ENCODE peak calls at places on chromosomes 4 and X, in ten cellular contexts. F is ovary, Q is heart left ventricle, A is HCT116, B is uterus, X is spleen, S is A549, H is prostate gland, O is tibial nerve, N is endothelial cell of umbilical vein. I is an unnamed sample.

GRCh38 chr4:17580969-17581368 is 4.0 kb downstream of the LAP3 start:
- DNase-seq in F (no peak), Q (no peak), A (no peak), B (no peak), X (no peak), S (no peak), H (no peak), O (no peak), N (peak), I (no peak)

GRCh38 chr4:179597301-179597700 is 2155.1 kb upstream of the AGA start:
- DNase-seq in F (no peak), Q (no peak), A (no peak), B (no peak), X (no peak), S (no peak), H (no peak), O (no peak), N (no peak), I (no peak)

GRCh38 chrX:140050906-140051305 is 85.6 kb upstream of the CXorf66 start:
- DNase-seq in F (no peak), Q (no peak), A (no peak), B (no peak), X (no peak), S (peak), H (no peak), O (no peak), N (no peak), I (no peak)

GRCh38 chr4:14111730-14112171 is 484.2 kb upstream of the BOD1L1 start:
- DNase-seq in F (no peak), Q (no peak), A (no peak), B (no peak), X (no peak), S (peak), H (peak), O (no peak), N (no peak), I (no peak)

GRCh38 chrX:93673056-93673868 is at the start of gene NAP1L3:
- DNase-seq in F (peak), Q (peak), A (no peak), B (peak), X (peak), S (peak), H (peak), O (peak), N (peak), I (peak)

GRCh38 chrX:15471016-15471415 is 22.1 kb downstream of the PIR start:
- DNase-seq in F (peak), Q (peak), A (peak), B (peak), X (no peak), S (peak), H (peak), O (peak), N (peak), I (no peak)

GRCh38 chr4:120557372-120557771 is 365.2 kb downstream of the PRDM5 start:
- DNase-seq in F (no peak), Q (no peak), A (peak), B (no peak), X (no peak), S (no peak), H (no peak), O (no peak), N (no peak), I (no peak)

GRCh38 chrX:66676990-66677389 is 38.1 kb upstream of the EDA2R start:
- DNase-seq in F (no peak), Q (no peak), A (no peak), B (no peak), X (no peak), S (no peak), H (no peak), O (no peak), N (peak), I (no peak)

GRCh38 chr4:47468686-47469365 is 5.3 kb upstream of the COMMD8 start:
- DNase-seq in F (no peak), Q (no peak), A (no peak), B (no peak), X (no peak), S (no peak), H (no peak), O (no peak), N (no peak), I (no peak)

GRCh38 chr4:76663794-76664193 is 228.8 kb downstream of the SHROOM3 start:
- DNase-seq in F (no peak), Q (no peak), A (no peak), B (no peak), X (no peak), S (no peak), H (no peak), O (no peak), N (no peak), I (no peak)

GRCh38 chr4:76670631-76671030 is 227.3 kb downstream of the SOWAHB start:
- DNase-seq in F (no peak), Q (no peak), A (no peak), B (no peak), X (no peak), S (no peak), H (no peak), O (no peak), N (no peak), I (no peak)

GRCh38 chr4:76666940-76667532 is 230.9 kb downstream of the SOWAHB start:
- DNase-seq in F (no peak), Q (no peak), A (no peak), B (no peak), X (no peak), S (no peak), H (no peak), O (no peak), N (no peak), I (no peak)

GRCh38 chr4:76665721-76666120 is 230.7 kb downstream of the SHROOM3 start:
- DNase-seq in F (no peak), Q (no peak), A (no peak), B (no peak), X (no peak), S (no peak), H (no peak), O (no peak), N (no peak), I (no peak)

GRCh38 chr4:76665139-76665538 is 230.1 kb downstream of the SHROOM3 start:
- DNase-seq in F (no peak), Q (no peak), A (peak), B (no peak), X (no peak), S (peak), H (peak), O (no peak), N (no peak), I (no peak)
- TF ChIP-seq POLR2A in F (no peak), Q (no peak), A (no peak), B (no peak), X (no peak), S (no peak), H (no peak), O (no peak), N (no peak), I (no peak)

GRCh38 chrX:23626651-23627050 is 40.6 kb upstream of the PRDX4 start:
- DNase-seq in F (no peak), Q (no peak), A (no peak), B (no peak), X (no peak), S (no peak), H (no peak), O (no peak), N (no peak), I (no peak)
- TF ChIP-seq POLR2A in F (no peak), Q (no peak), A (no peak), B (no peak), X (no peak), S (no peak), H (no peak), O (no peak), N (no peak), I (no peak)

GRCh38 chr4:184472540-184473264 is 1.6 kb downstream of the IRF2 start:
- DNase-seq in F (peak), Q (peak), A (no peak), B (peak), X (peak), S (peak), H (peak), O (peak), N (peak), I (peak)
- TF ChIP-seq POLR2A in F (no peak), Q (peak), A (no peak), B (peak), X (peak), S (peak), H (peak), O (peak), N (peak), I (peak)

GRCh38 chr4:521636-522330 is 22.8 kb downstream of the PIGG start:
- DNase-seq in F (no peak), Q (no peak), A (no peak), B (no peak), X (peak), S (no peak), H (no peak), O (no peak), N (no peak), I (no peak)

GRCh38 chr4:518569-519083 is 19.6 kb downstream of the PIGG start:
- DNase-seq in F (no peak), Q (no peak), A (no peak), B (no peak), X (peak), S (no peak), H (no peak), O (no peak), N (no peak), I (no peak)

GRCh38 chr4:519203-519651 is 20.2 kb downstream of the PIGG start:
- DNase-seq in F (no peak), Q (no peak), A (no peak), B (no peak), X (peak), S (no peak), H (no peak), O (no peak), N (no peak), I (no peak)

GRCh38 chr4:517806-518070 is 18.7 kb downstream of the PIGG start:
- DNase-seq in F (no peak), Q (no peak), A (no peak), B (no peak), X (no peak), S (no peak), H (no peak), O (no peak), N (no peak), I (no peak)

GRCh38 chr4:519885-520595 is 21.0 kb downstream of the PIGG start:
- DNase-seq in F (no peak), Q (no peak), A (no peak), B (no peak), X (peak), S (no peak), H (no peak), O (no peak), N (no peak), I (no peak)
- TF ChIP-seq POLR2A in F (no peak), Q (no peak), A (no peak), B (no peak), X (no peak), S (no peak), H (no peak), O (no peak), N (no peak), I (no peak)

GRCh38 chr4:83455300-83456183 is at the start of the genes HELQ and MRPS18C:
- DNase-seq in F (peak), Q (peak), A (peak), B (peak), X (peak), S (peak), H (peak), O (peak), N (peak), I (peak)
- TF ChIP-seq POLR2A in F (peak), Q (no peak), A (peak), B (peak), X (peak), S (peak), H (peak), O (peak), N (peak), I (peak)

DNA sequence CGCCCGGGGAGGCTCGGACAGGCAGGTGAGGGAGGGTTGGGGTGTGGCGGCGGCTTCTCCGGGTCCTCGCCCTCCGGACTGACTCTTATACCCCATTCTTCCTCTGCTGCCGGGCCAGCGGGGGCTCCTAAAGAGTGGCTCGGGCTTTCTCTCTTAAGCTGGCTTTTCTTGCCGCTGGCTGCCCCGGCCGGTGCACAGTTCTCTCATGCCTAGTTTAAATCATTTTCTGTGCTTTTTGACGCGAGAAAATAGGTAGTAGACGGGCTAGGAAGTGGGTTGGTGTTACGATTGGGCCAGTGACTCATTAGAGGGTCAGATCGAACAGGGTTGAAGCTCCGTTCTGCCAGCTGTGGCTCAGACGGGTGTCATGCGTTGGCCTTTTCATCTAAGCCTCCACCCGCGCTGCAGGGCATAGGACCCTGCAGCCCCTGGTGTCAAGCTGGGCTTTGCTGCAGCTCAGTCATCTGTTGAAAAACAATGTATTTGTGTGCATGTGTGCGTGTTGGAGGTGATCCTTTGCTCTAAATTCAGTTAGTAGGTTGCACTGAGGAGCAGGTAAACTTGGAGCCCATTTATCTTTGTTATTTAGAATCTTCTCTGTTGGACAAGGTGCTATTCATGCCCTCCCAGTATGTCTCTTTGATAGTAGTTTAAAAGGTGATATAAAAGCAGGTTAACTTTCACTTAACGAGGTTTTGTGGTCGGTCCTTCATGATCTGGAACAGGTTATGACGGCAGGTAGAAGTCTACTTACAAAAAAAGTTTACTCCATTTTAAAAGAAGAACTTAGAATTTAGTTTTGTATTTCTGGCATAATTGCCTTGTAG is 792 bp downstream of the BMP2K start:
- DNase-seq in F (peak), Q (peak), A (peak), B (peak), X (peak), S (peak), H (peak), O (peak), N (peak), I (peak)
- TF ChIP-seq POLR2A in F (no peak), Q (no peak), A (no peak), B (no peak), X (no peak), S (no peak), H (no peak), O (no peak), N (no peak), I (no peak)

GRCh38 chrX:148223361-148223760 is 242.2 kb downstream of the FMR1NB start:
- DNase-seq in F (no peak), Q (no peak), A (no peak), B (no peak), X (no peak), S (no peak), H (no peak), O (no peak), N (peak), I (no peak)
- TF ChIP-seq POLR2A in F (no peak), Q (no peak), A (no peak), B (no peak), X (no peak), S (no peak), H (no peak), O (no peak), N (no peak), I (no peak)

DNA sequence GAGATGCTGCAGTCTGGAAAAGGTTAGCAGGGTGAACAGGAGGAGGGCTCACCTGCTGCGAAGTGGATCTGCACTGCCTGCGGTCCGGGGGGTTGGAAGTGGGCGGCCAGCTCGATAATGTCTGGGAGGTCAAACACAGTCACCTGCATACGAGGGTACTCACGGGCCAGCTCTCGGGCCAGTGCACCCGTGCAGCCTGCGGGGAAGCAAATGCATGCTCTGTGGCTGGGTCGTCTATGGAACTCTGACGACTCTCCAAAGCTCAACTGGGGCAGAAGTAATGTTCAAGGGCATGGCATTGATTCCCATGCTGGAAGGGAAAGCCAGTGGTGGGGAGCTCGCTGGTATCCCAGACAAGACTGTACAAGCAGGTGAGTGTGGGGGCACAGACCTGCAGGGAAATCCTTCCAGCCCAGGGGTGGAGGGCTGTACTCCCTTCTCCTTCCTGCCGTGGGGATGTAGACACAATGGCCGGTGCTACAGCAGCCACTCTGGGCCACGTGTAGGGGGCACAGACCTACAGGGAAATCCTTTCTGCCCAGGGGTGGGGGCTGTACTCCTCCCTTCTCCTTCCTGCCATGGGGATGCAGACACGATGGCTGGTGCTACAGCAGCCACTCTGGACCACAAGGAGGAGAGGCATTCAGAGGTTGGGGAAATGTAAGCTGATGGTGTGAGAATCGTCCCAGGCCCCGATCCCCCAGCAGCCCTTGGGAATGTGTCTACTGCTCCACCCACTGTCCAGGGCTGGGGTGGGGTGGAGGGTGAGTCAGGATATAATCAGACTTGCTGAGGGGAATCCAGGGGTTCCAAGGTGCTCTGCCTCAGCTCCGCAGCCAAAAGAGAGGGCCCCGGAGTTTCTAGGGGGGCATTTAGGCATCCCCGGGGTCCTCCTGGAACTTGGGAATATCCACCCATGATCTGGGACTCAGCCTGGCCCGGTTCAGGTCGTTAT is 26.3 kb upstream of the SLC25A6 start:
- DNase-seq in F (no peak), Q (no peak), A (no peak), B (no peak), X (peak), S (no peak), H (no peak), O (no peak), N (no peak), I (no peak)
- TF ChIP-seq POLR2A in F (no peak), Q (no peak), A (no peak), B (no peak), X (no peak), S (no peak), H (no peak), O (no peak), N (no peak), I (peak)

GRCh38 chrX:64206556-64207162 is 1.2 kb upstream of the AMER1 start:
- DNase-seq in F (peak), Q (no peak), A (no peak), B (peak), X (no peak), S (no peak), H (peak), O (no peak), N (no peak), I (no peak)

GRCh38 chrX:64204701-64205440 is 637 bp downstream of the AMER1 start:
- DNase-seq in F (peak), Q (peak), A (no peak), B (peak), X (peak), S (no peak), H (peak), O (peak), N (peak), I (no peak)

GRCh38 chrX:64204252-64204651 is 1.3 kb downstream of the AMER1 start:
- DNase-seq in F (peak), Q (peak), A (no peak), B (peak), X (peak), S (no peak), H (peak), O (no peak), N (no peak), I (no peak)

GRCh38 chrX:64205735-64206491 is 405 bp upstream of the AMER1 start:
- DNase-seq in F (peak), Q (peak), A (peak), B (peak), X (peak), S (peak), H (peak), O (peak), N (peak), I (peak)

GRCh38 chrX:64205441-64205734 is at the start of gene AMER1:
- DNase-seq in F (no peak), Q (no peak), A (no peak), B (no peak), X (no peak), S (no peak), H (no peak), O (peak), N (no peak), I (peak)
- TF ChIP-seq POLR2A in F (no peak), Q (no peak), A (no peak), B (no peak), X (no peak), S (no peak), H (peak), O (no peak), N (no peak), I (no peak)

I was measured in H54.